ENCODE peak calls at places on chromosomes 2 and 18, in five cellular contexts. S is activated CD4-positive, alpha-beta T cell treated with anti-CD3 and anti-CD28 coated beads for 48 hours; O is AG09319; E is PC-9; Z is H1. J is an unnamed sample.

GRCh38 chr2:233479616-233480489 is 86.7 kb downstream of the USP40 start:
- DNase-seq in S (no peak), O (no peak), E (no peak), Z (no peak), J (no peak)

GRCh38 chr2:5696741-5697521 is 4.7 kb downstream of the SOX11 start:
- DNase-seq in S (no peak), O (no peak), E (no peak), Z (peak), J (no peak)

GRCh38 chr2:176461098-176461497 is 191.9 kb downstream of the MTX2 start:
- DNase-seq in S (no peak), O (no peak), E (no peak), Z (no peak), J (no peak)

GRCh38 chr2:41119489-41119888 is 667.6 kb upstream of the SLC8A1 start:
- DNase-seq in S (no peak), O (no peak), E (no peak), Z (no peak), J (no peak)

GRCh38 chr2:181310967-181311366 is 146.2 kb upstream of the ITGA4 start:
- DNase-seq in S (peak), O (no peak), E (no peak), Z (no peak), J (no peak)

GRCh38 chr2:116585654-116586053 is 1228.8 kb upstream of the DDX18 start:
- DNase-seq in S (no peak), O (no peak), E (no peak), Z (no peak), J (no peak)

GRCh38 chr2:3040819-3041218 is 336.8 kb downstream of the EIPR1 start:
- DNase-seq in S (no peak), O (no peak), E (no peak), Z (no peak), J (no peak)

GRCh38 chr2:106028192-106028591 is 165.9 kb downstream of the UXS1 start:
- DNase-seq in S (no peak), O (no peak), E (no peak), Z (no peak), J (no peak)

GRCh38 chr18:32773187-32773712 is 427 bp upstream of the KLHL14 start:
- DNase-seq in S (no peak), O (no peak), E (no peak), Z (no peak), J (no peak)

GRCh38 chr18:58847383-58848071 is 17.1 kb upstream of the ZNF532 start:
- DNase-seq in S (peak), O (no peak), E (no peak), Z (peak), J (no peak)

GRCh38 chr2:28250006-28250405 is 142.7 kb upstream of the FOSL2 start:
- DNase-seq in S (no peak), O (peak), E (peak), Z (no peak), J (peak)

GRCh38 chr2:136282238-136282775 is 164.4 kb upstream of the CXCR4 start:
- DNase-seq in S (no peak), O (no peak), E (no peak), Z (no peak), J (no peak)

GRCh38 chr2:39091063-39091462 is 29.8 kb downstream of the SOS1 start:
- DNase-seq in S (no peak), O (no peak), E (no peak), Z (no peak), J (no peak)

GRCh38 chr2:98438190-98439133 is 6.2 kb upstream of the INPP4A start:
- DNase-seq in S (no peak), O (no peak), E (no peak), Z (no peak), J (no peak)

GRCh38 chr2:45117383-45117782 is 108.1 kb upstream of the SIX2 start:
- DNase-seq in S (no peak), O (no peak), E (no peak), Z (peak), J (no peak)

GRCh38 chr2:150133623-150134022 is 353.8 kb downstream of the RND3 start:
- DNase-seq in S (peak), O (peak), E (peak), Z (no peak), J (peak)

GRCh38 chr2:2746731-2747130 is 415.7 kb upstream of the MYT1L start:
- DNase-seq in S (no peak), O (no peak), E (no peak), Z (no peak), J (no peak)

GRCh38 chr2:201344663-201345366 is 12.3 kb downstream of the FLACC1 start:
- DNase-seq in S (no peak), O (no peak), E (no peak), Z (no peak), J (no peak)

GRCh38 chr2:1835581-1836201 is 91.4 kb upstream of the PXDN start:
- DNase-seq in S (no peak), O (no peak), E (no peak), Z (no peak), J (no peak)

GRCh38 chr2:119112230-119112629 is 46.3 kb downstream of the C1QL2 start:
- DNase-seq in S (no peak), O (no peak), E (no peak), Z (no peak), J (no peak)

GRCh38 chr2:197306691-197307030 is 3.9 kb downstream of the ANKRD44 start:
- DNase-seq in S (peak), O (no peak), E (peak), Z (no peak), J (no peak)

GRCh38 chr18:78781601-78781960 is 198.0 kb upstream of the SALL3 start:
- DNase-seq in S (no peak), O (no peak), E (no peak), Z (no peak), J (no peak)

GRCh38 chr18:63951302-63951705 is 2.2 kb downstream of the HMSD start:
- DNase-seq in S (peak), O (no peak), E (no peak), Z (no peak), J (no peak)

GRCh38 chr2:235095569-235095968 is 143.8 kb downstream of the SH3BP4 start:
- DNase-seq in S (no peak), O (no peak), E (no peak), Z (no peak), J (no peak)

GRCh38 chr2:174931724-174932123 is 73.5 kb downstream of the CHN1 start:
- DNase-seq in S (no peak), O (no peak), E (no peak), Z (no peak), J (no peak)

GRCh38 chr2:148122788-148123187 is 101.9 kb downstream of the MBD5 start:
- DNase-seq in S (peak), O (no peak), E (no peak), Z (no peak), J (peak)

GRCh38 chr2:172249986-172250385 is 147.3 kb upstream of the DLX2 start:
- DNase-seq in S (peak), O (no peak), E (peak), Z (no peak), J (peak)

GRCh38 chr2:222844323-222844722 is 16.5 kb upstream of the ACSL3 start:
- DNase-seq in S (no peak), O (peak), E (peak), Z (no peak), J (peak)

GRCh38 chr2:206611736-206612135 is 30.6 kb upstream of the FAM237A start:
- DNase-seq in S (no peak), O (no peak), E (no peak), Z (no peak), J (no peak)

GRCh38 chr2:50484371-50484770 is 547.6 kb downstream of the NRXN1 start:
- DNase-seq in S (no peak), O (no peak), E (no peak), Z (no peak), J (no peak)

J was measured in AG09309.